ENCODE peak calls at places on chromosomes 5 and 9, in nine cellular contexts. M, Z, P, I, R, A, V, C and S are unnamed samples.

GRCh38 chr9:84493284-84493947 is 152.9 kb upstream of the SLC28A3 start:
- DNase-seq in M (no peak), V (no peak), R (no peak), I (no peak), A (no peak), C (no peak), Z (no peak), P (no peak), S (no peak)

GRCh38 chr5:151448038-151448985 is 909 bp downstream of the SLC36A1 start:
- DNase-seq in V (peak), C (no peak), R (peak), P (no peak), A (peak), I (peak), M (peak), Z (no peak), S (no peak)

GRCh38 chr9:117407436-117408022 is 7.3 kb downstream of the ASTN2 start:
- DNase-seq in C (no peak), Z (no peak), P (no peak), A (no peak), V (no peak), M (no peak), R (no peak), I (no peak), S (no peak)

GRCh38 chr9:120654278-120654677 is 60.0 kb downstream of the MEGF9 start:
- DNase-seq in Z (no peak), P (no peak), M (no peak), I (no peak), C (no peak), A (no peak), V (no peak), R (no peak), S (peak)

GRCh38 chr5:131979816-131980215 is 31.6 kb downstream of the ACSL6 start:
- DNase-seq in I (no peak), C (no peak), A (no peak), Z (no peak), M (peak), R (no peak), V (no peak), P (no peak), S (no peak)

GRCh38 chr5:124920909-124921666 is 174.6 kb upstream of the ZNF608 start:
- DNase-seq in P (no peak), Z (no peak), C (no peak), I (no peak), R (no peak), M (no peak), V (no peak), A (no peak), S (no peak)

GRCh38 chr9:126939821-126940221 is 25.2 kb downstream of the RALGPS1 start:
- DNase-seq in P (no peak), V (peak), Z (peak), I (no peak), M (no peak), R (no peak), C (no peak), A (no peak), S (no peak)

GRCh38 chr5:68288756-68289134 is 73.2 kb downstream of the PIK3R1 start:
- DNase-seq in A (no peak), Z (no peak), R (no peak), M (no peak), V (peak), P (no peak), I (peak), C (no peak), S (no peak)

GRCh38 chr5:6686916-6687409 is 26.3 kb upstream of the TENT4A start:
- DNase-seq in P (no peak), V (peak), Z (no peak), A (peak), R (peak), M (no peak), C (no peak), I (peak), S (peak)

GRCh38 chr5:95035891-95036675 is 248.8 kb downstream of the MCTP1 start:
- DNase-seq in I (no peak), P (no peak), A (peak), Z (no peak), M (no peak), C (no peak), V (no peak), R (no peak), S (no peak)

GRCh38 chr9:13532407-13532806 is 252.9 kb upstream of the MPDZ start:
- DNase-seq in A (no peak), R (no peak), M (no peak), P (no peak), V (no peak), C (no peak), I (no peak), Z (no peak), S (no peak)

GRCh38 chr5:34416501-34417008 is 239.6 kb upstream of the RAI14 start:
- DNase-seq in M (no peak), Z (no peak), A (no peak), V (no peak), P (no peak), I (no peak), C (no peak), R (no peak), S (no peak)

GRCh38 chr5:140630296-140630695 is 2.7 kb downstream of the CD14 start:
- DNase-seq in I (no peak), M (no peak), V (no peak), C (no peak), Z (no peak), P (no peak), R (no peak), A (peak), S (no peak)

GRCh38 chr9:93814561-93814960 is 140.6 kb downstream of the BARX1 start:
- DNase-seq in V (no peak), I (no peak), Z (no peak), P (no peak), A (peak), M (no peak), R (peak), C (no peak), S (no peak)

GRCh38 chr9:133102190-133103021 is 18.6 kb downstream of the RALGDS start:
- DNase-seq in P (no peak), I (no peak), Z (no peak), M (peak), V (no peak), A (no peak), R (no peak), C (no peak), S (no peak)

GRCh38 chr5:3310551-3311340 is 284.9 kb upstream of the IRX1 start:
- DNase-seq in M (peak), Z (no peak), V (no peak), R (no peak), P (peak), C (no peak), I (no peak), A (no peak), S (peak)

GRCh38 chr9:131366745-131367401 is 27.0 kb upstream of the PRRC2B start:
- DNase-seq in Z (peak), M (no peak), A (peak), P (peak), R (peak), V (peak), I (no peak), C (no peak), S (peak)

GRCh38 chr5:123809594-123810172 is 297.7 kb downstream of the CSNK1G3 start:
- DNase-seq in P (no peak), I (peak), M (no peak), C (no peak), Z (no peak), A (no peak), V (peak), R (no peak), S (no peak)

GRCh38 chr5:89282832-89283510 is 400.0 kb upstream of the MEF2C start:
- DNase-seq in I (no peak), Z (no peak), R (no peak), A (peak), M (no peak), P (no peak), V (peak), C (no peak), S (peak)

GRCh38 chr9:100379862-100380261 is 27.1 kb upstream of the TEX10 start:
- DNase-seq in A (peak), V (peak), I (no peak), Z (peak), R (no peak), P (peak), M (no peak), C (peak), S (peak)

GRCh38 chr5:138018844-138019243 is 14.0 kb downstream of the FAM13B start:
- DNase-seq in A (no peak), P (no peak), V (no peak), C (no peak), Z (no peak), I (no peak), M (no peak), R (no peak), S (peak)

GRCh38 chr9:129596541-129597328 is 24.2 kb downstream of the C9orf50 start:
- DNase-seq in R (no peak), P (no peak), I (peak), Z (peak), C (peak), V (peak), M (peak), A (peak), S (peak)

GRCh38 chr5:151523335-151523734 is 67.8 kb downstream of the FAT2 start:
- DNase-seq in V (peak), R (peak), P (no peak), M (peak), I (peak), C (no peak), Z (peak), A (peak), S (peak)

GRCh38 chr5:137282216-137282615 is 216.9 kb downstream of the SPOCK1 start:
- DNase-seq in R (no peak), M (no peak), P (no peak), V (peak), A (no peak), I (no peak), Z (peak), C (no peak), S (peak)

GRCh38 chr5:658103-658502 is 35.0 kb downstream of the TPPP start:
- DNase-seq in A (no peak), V (no peak), R (no peak), Z (no peak), I (no peak), M (no peak), P (no peak), C (no peak), S (no peak)

DNA sequence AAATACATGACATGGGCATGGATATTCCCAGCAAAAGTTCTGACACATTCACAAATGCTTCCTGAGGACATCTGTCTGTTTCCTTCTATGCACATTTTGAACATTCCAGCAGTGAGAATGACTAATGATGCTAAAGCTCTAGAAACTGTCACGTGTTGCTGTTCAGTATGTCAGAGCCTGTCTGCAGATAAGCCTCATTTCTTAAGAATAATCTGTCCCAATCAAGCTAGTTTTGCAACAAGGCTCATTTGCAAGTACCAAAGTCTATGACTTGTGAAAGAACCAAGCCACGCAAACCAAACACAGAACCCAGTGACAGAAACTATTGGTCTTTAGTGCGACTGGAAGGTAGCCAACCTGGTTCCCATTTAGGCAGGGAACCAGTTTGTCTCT is 178.5 kb downstream of the C9orf152 start:
- DNase-seq in A (peak), R (peak), M (peak), P (peak), I (no peak), C (no peak), Z (peak), V (peak), S (peak)
- H3K4me3 ChIP-seq in A (no peak), R (no peak), M (no peak), P (no peak), I (no peak), C (no peak), Z (no peak), V (no peak), S (no peak)

GRCh38 chr5:172648755-172649154 is 7.7 kb downstream of the NEURL1B start:
- DNase-seq in Z (no peak), M (no peak), V (no peak), A (no peak), C (no peak), P (no peak), I (no peak), R (no peak), S (no peak)

GRCh38 chr5:172646716-172647285 is 5.7 kb downstream of the NEURL1B start:
- DNase-seq in M (no peak), Z (peak), A (no peak), P (no peak), C (no peak), I (peak), R (no peak), V (peak), S (peak)

GRCh38 chr5:172648008-172648359 is 6.9 kb downstream of the NEURL1B start:
- DNase-seq in R (no peak), M (no peak), V (peak), C (no peak), P (no peak), I (no peak), A (no peak), Z (no peak), S (no peak)

GRCh38 chr5:172645271-172645670 is 4.2 kb downstream of the NEURL1B start:
- DNase-seq in Z (no peak), R (no peak), I (no peak), M (no peak), A (no peak), V (no peak), P (no peak), C (no peak), S (no peak)

GRCh38 chr5:172647341-172648007 is 6.4 kb downstream of the NEURL1B start:
- DNase-seq in M (no peak), A (no peak), Z (no peak), V (no peak), C (no peak), I (no peak), P (no peak), R (no peak), S (no peak)
- H3K4me3 ChIP-seq in M (no peak), A (no peak), Z (no peak), V (no peak), C (no peak), I (no peak), P (no peak), R (no peak), S (no peak)

GRCh38 chr9:35163413-35163812 is 1.6 kb downstream of the UNC13B start:
- DNase-seq in R (no peak), V (no peak), I (no peak), M (no peak), C (no peak), P (no peak), A (no peak), Z (no peak), S (no peak)
- H3K4me3 ChIP-seq in R (no peak), V (no peak), I (no peak), M (no peak), C (no peak), P (no peak), A (peak), Z (no peak), S (peak)

GRCh38 chr9:134436926-134437325 is 110.7 kb downstream of the RXRA start:
- DNase-seq in I (no peak), Z (no peak), R (no peak), M (no peak), A (no peak), V (no peak), P (no peak), C (no peak), S (no peak)
- H3K4me3 ChIP-seq in I (no peak), Z (no peak), R (no peak), M (no peak), A (no peak), V (no peak), P (no peak), C (no peak), S (no peak)